ENCODE peak calls at places on chromosomes 16 and 17, in nine cellular contexts. C is adrenal gland, R is KG1, Z is upper lobe of right lung, M is T-cell, T is left lobe of liver, I is left ventricle myocardium inferior, O is GM20000, D is GM13976. Y is an unnamed sample.

GRCh38 chr16:8691728-8692127 is 17.3 kb downstream of the ABAT start:
- DNase-seq in C (no peak), R (no peak), Z (no peak), M (no peak), T (no peak), I (no peak), O (no peak), D (no peak), Y (no peak)

GRCh38 chr16:2473999-2474876 is 689 bp upstream of the TBC1D24 start:
- DNase-seq in C (peak), R (peak), Z (peak), M (peak), T (peak), I (peak), O (peak), D (peak), Y (peak)

GRCh38 chr17:7767425-7768021 is 50.0 kb downstream of the DNAH2 start:
- DNase-seq in C (no peak), R (no peak), Z (peak), M (no peak), T (no peak), I (no peak), O (no peak), D (no peak), Y (no peak)

GRCh38 chr17:73396429-73397277 is 84.9 kb upstream of the CDC42EP4 start:
- DNase-seq in C (no peak), R (no peak), Z (no peak), M (no peak), T (no peak), I (no peak), O (no peak), D (no peak), Y (no peak)

GRCh38 chr17:29664743-29665479 is 42.2 kb upstream of the CORO6 start:
- DNase-seq in C (no peak), R (no peak), Z (no peak), M (no peak), T (no peak), I (no peak), O (peak), D (peak), Y (peak)

GRCh38 chr17:34581446-34582184 is 2.2 kb downstream of the TMEM132E start:
- DNase-seq in C (no peak), R (no peak), Z (peak), M (no peak), T (no peak), I (no peak), O (peak), D (no peak), Y (no peak)

GRCh38 chr16:50771366-50771765 is 29.5 kb downstream of the CYLD start:
- DNase-seq in C (no peak), R (no peak), Z (no peak), M (no peak), T (no peak), I (no peak), O (no peak), D (no peak), Y (no peak)

GRCh38 chr17:44155488-44155887 is 13.8 kb downstream of the HROB start:
- DNase-seq in C (no peak), R (no peak), Z (no peak), M (no peak), T (no peak), I (no peak), O (no peak), D (no peak), Y (no peak)

GRCh38 chr16:85729907-85730465 is 20.9 kb downstream of the C16orf74 start:
- DNase-seq in C (no peak), R (no peak), Z (no peak), M (no peak), T (no peak), I (no peak), O (no peak), D (no peak), Y (no peak)

GRCh38 chr16:28324235-28324886 is 32.0 kb downstream of the SBK1 start:
- DNase-seq in C (no peak), R (no peak), Z (peak), M (no peak), T (no peak), I (no peak), O (no peak), D (no peak), Y (no peak)

GRCh38 chr16:3915438-3916250 is 35.1 kb upstream of the CREBBP start:
- DNase-seq in C (no peak), R (no peak), Z (no peak), M (no peak), T (no peak), I (no peak), O (no peak), D (no peak), Y (no peak)

GRCh38 chr17:81386646-81387234 is 8.5 kb upstream of the BAHCC1 start:
- DNase-seq in C (no peak), R (no peak), Z (peak), M (no peak), T (peak), I (peak), O (no peak), D (no peak), Y (no peak)

GRCh38 chr16:1633310-1633709 is 21.1 kb downstream of the CRAMP1 start:
- DNase-seq in C (no peak), R (no peak), Z (no peak), M (no peak), T (no peak), I (no peak), O (no peak), D (no peak), Y (no peak)

GRCh38 chr16:69123894-69124293 is 8.5 kb downstream of the CHTF8 start:
- DNase-seq in C (peak), R (peak), Z (peak), M (peak), T (no peak), I (no peak), O (peak), D (peak), Y (peak)

GRCh38 chr17:68512967-68513474 is 791 bp downstream of the PRKAR1A start:
- DNase-seq in C (peak), R (no peak), Z (no peak), M (no peak), T (no peak), I (no peak), O (no peak), D (no peak), Y (no peak)

GRCh38 chr17:146546-146945 is 9.2 kb downstream of the SCGB1C2 start:
- DNase-seq in C (peak), R (no peak), Z (peak), M (no peak), T (no peak), I (peak), O (no peak), D (no peak), Y (no peak)

GRCh38 chr17:46765491-46765890 is 53.0 kb downstream of the WNT3 start:
- DNase-seq in C (no peak), R (no peak), Z (no peak), M (no peak), T (no peak), I (no peak), O (no peak), D (no peak), Y (no peak)

GRCh38 chr17:72100445-72100844 is 20.4 kb upstream of the SOX9 start:
- DNase-seq in C (no peak), R (no peak), Z (no peak), M (no peak), T (no peak), I (no peak), O (no peak), D (no peak), Y (no peak)

GRCh38 chr16:89574681-89575246 is 794 bp upstream of the CPNE7 start:
- DNase-seq in C (peak), R (no peak), Z (peak), M (peak), T (no peak), I (peak), O (peak), D (peak), Y (peak)

GRCh38 chr17:62781356-62781755 is 26.8 kb downstream of the MARCHF10 start:
- DNase-seq in C (no peak), R (no peak), Z (no peak), M (no peak), T (no peak), I (no peak), O (no peak), D (no peak), Y (no peak)

GRCh38 chr17:27671591-27671910 is 40.6 kb downstream of the LGALS9 start:
- DNase-seq in C (no peak), R (no peak), Z (no peak), M (no peak), T (peak), I (no peak), O (no peak), D (peak), Y (no peak)

GRCh38 chr17:59439261-59439660 is 107.8 kb downstream of the YPEL2 start:
- DNase-seq in C (no peak), R (no peak), Z (no peak), M (no peak), T (no peak), I (no peak), O (no peak), D (no peak), Y (no peak)

GRCh38 chr16:30472328-30472942 is at the start of gene ITGAL:
- DNase-seq in C (peak), R (peak), Z (peak), M (peak), T (peak), I (peak), O (peak), D (peak), Y (no peak)

GRCh38 chr17:58339775-58340622 is 11.4 kb upstream of the TSPOAP1 start:
- DNase-seq in C (no peak), R (peak), Z (peak), M (no peak), T (no peak), I (no peak), O (no peak), D (no peak), Y (no peak)

GRCh38 chr17:6548034-6548433 is 8.3 kb downstream of the PITPNM3 start:
- DNase-seq in C (no peak), R (no peak), Z (no peak), M (no peak), T (no peak), I (no peak), O (no peak), D (no peak), Y (no peak)

GRCh38 chr16:2032285-2033056 is 5.8 kb downstream of the NHERF2 start:
- DNase-seq in C (peak), R (no peak), Z (no peak), M (no peak), T (no peak), I (peak), O (peak), D (no peak), Y (no peak)

GRCh38 chr16:30846649-30847402 is 47.1 kb downstream of the BCL7C start:
- DNase-seq in C (no peak), R (no peak), Z (no peak), M (no peak), T (no peak), I (no peak), O (no peak), D (no peak), Y (no peak)

GRCh38 chr17:66299721-66300120 is 2.7 kb upstream of the PRKCA start:
- DNase-seq in C (no peak), R (no peak), Z (no peak), M (no peak), T (no peak), I (no peak), O (no peak), D (no peak), Y (no peak)

GRCh38 chr17:17552351-17553216 is 38.9 kb downstream of the PEMT start:
- DNase-seq in C (no peak), R (no peak), Z (no peak), M (no peak), T (no peak), I (peak), O (no peak), D (no peak), Y (no peak)

GRCh38 chr17:65287040-65287439 is 149.9 kb downstream of the RGS9 start:
- DNase-seq in C (no peak), R (no peak), Z (no peak), M (no peak), T (no peak), I (no peak), O (no peak), D (no peak), Y (peak)

GRCh38 chr16:13186813-13187212 is 285.4 kb downstream of the SHISA9 start:
- DNase-seq in C (no peak), R (no peak), Z (no peak), M (no peak), T (no peak), I (no peak), O (no peak), D (no peak), Y (no peak)

GRCh38 chr16:4109250-4109736 is 6.9 kb downstream of the ADCY9 start:
- DNase-seq in C (no peak), R (no peak), Z (no peak), M (no peak), T (no peak), I (no peak), O (no peak), D (no peak), Y (no peak)

GRCh38 chr17:385195-385835 is 32.7 kb upstream of the RPH3AL start:
- DNase-seq in C (peak), R (no peak), Z (peak), M (no peak), T (peak), I (peak), O (peak), D (peak), Y (peak)

GRCh38 chr16:57469917-57470470 is 7.5 kb downstream of the POLR2C start:
- DNase-seq in C (no peak), R (no peak), Z (no peak), M (no peak), T (no peak), I (no peak), O (no peak), D (no peak), Y (no peak)

GRCh38 chr16:1877804-1878203 is 5.8 kb upstream of the MEIOB start:
- DNase-seq in C (no peak), R (no peak), Z (peak), M (no peak), T (no peak), I (no peak), O (no peak), D (no peak), Y (no peak)

GRCh38 chr16:87422106-87422505 is 30.0 kb downstream of the MAP1LC3B start:
- DNase-seq in C (no peak), R (no peak), Z (no peak), M (no peak), T (no peak), I (no peak), O (no peak), D (no peak), Y (no peak)

GRCh38 chr17:31052187-31052889 is 42.4 kb upstream of the NF1 start:
- DNase-seq in C (peak), R (no peak), Z (no peak), M (peak), T (no peak), I (peak), O (no peak), D (no peak), Y (no peak)

GRCh38 chr17:15957206-15957605 is 12.3 kb downstream of the ADORA2B start:
- DNase-seq in C (no peak), R (no peak), Z (no peak), M (no peak), T (no peak), I (no peak), O (no peak), D (no peak), Y (no peak)

GRCh38 chr16:85665929-85666328 is 22.8 kb downstream of the GINS2 start:
- DNase-seq in C (no peak), R (no peak), Z (no peak), M (no peak), T (no peak), I (no peak), O (no peak), D (no peak), Y (no peak)

GRCh38 chr17:79011451-79012147 is 2.0 kb upstream of the CANT1 start:
- DNase-seq in C (no peak), R (no peak), Z (no peak), M (no peak), T (no peak), I (no peak), O (no peak), D (no peak), Y (no peak)